ENCODE peak calls at places on chromosomes 3 and 15, in six cellular contexts. B is endothelial cell of umbilical vein, H is sigmoid colon, X is K562, T is breast epithelium, Q is Panc1. N is an unnamed sample.

GRCh38 chr3:138220788-138221187 is 33.7 kb downstream of the ARMC8 start:
- DNase-seq in Q (no peak), B (no peak), H (no peak), X (no peak), T (no peak), N (no peak)

GRCh38 chr3:103906304-103906703 is 1460.4 kb upstream of the ALCAM start:
- DNase-seq in Q (no peak), X (no peak), H (no peak), T (no peak), B (no peak), N (no peak)

GRCh38 chr3:120561251-120562045 is 34.7 kb upstream of the NDUFB4 start:
- DNase-seq in X (peak), H (peak), T (peak), B (peak), Q (peak), N (peak)

GRCh38 chr15:63900306-63900705 is 66.6 kb upstream of the HERC1 start:
- DNase-seq in H (no peak), X (no peak), Q (no peak), T (no peak), B (no peak), N (no peak)

GRCh38 chr3:150255416-150255815 is 152.7 kb upstream of the TSC22D2 start:
- DNase-seq in B (no peak), T (peak), Q (no peak), H (peak), X (no peak), N (peak)

GRCh38 chr15:38912067-38912466 is 347.5 kb upstream of the RASGRP1 start:
- DNase-seq in X (no peak), Q (no peak), T (no peak), B (peak), H (no peak), N (no peak)

GRCh38 chr3:185760091-185760490 is 64.8 kb downstream of the IGF2BP2 start:
- DNase-seq in H (no peak), T (no peak), B (no peak), X (no peak), Q (no peak), N (no peak)

GRCh38 chr15:47711654-47712053 is 5.7 kb upstream of the SEMA6D start:
- DNase-seq in T (no peak), H (no peak), Q (no peak), B (peak), X (peak), N (no peak)

GRCh38 chr3:41581700-41582099 is 380.2 kb downstream of the ULK4 start:
- DNase-seq in X (peak), B (no peak), T (no peak), Q (no peak), H (no peak), N (no peak)

GRCh38 chr15:40336129-40337122 is 4.3 kb downstream of the CCDC9B start:
- DNase-seq in B (no peak), H (no peak), X (peak), T (no peak), Q (no peak), N (no peak)

GRCh38 chr3:187705164-187705563 is 2.8 kb upstream of the RTP2 start:
- DNase-seq in X (no peak), T (no peak), Q (no peak), H (no peak), B (no peak), N (no peak)

GRCh38 chr3:54621181-54621580 is 306.7 kb downstream of the LRTM1 start:
- DNase-seq in Q (no peak), H (no peak), T (no peak), B (no peak), X (no peak), N (no peak)

GRCh38 chr15:29113336-29114276 is 156.0 kb downstream of the NSMCE3 start:
- DNase-seq in B (no peak), H (no peak), T (no peak), X (no peak), Q (no peak), N (no peak)

GRCh38 chr3:69563968-69564367 is 175.3 kb upstream of the MITF start:
- DNase-seq in T (no peak), Q (no peak), X (no peak), B (no peak), H (no peak), N (no peak)

GRCh38 chr3:72969766-72970165 is 26.8 kb upstream of the PPP4R2 start:
- DNase-seq in T (no peak), Q (no peak), X (no peak), B (no peak), H (no peak), N (no peak)

GRCh38 chr3:157087398-157088132 is 72.4 kb downstream of the CCNL1 start:
- DNase-seq in B (no peak), X (no peak), Q (no peak), T (no peak), H (no peak), N (no peak)

GRCh38 chr3:10170915-10171478 is 6.3 kb downstream of the IRAK2 start:
- DNase-seq in H (no peak), Q (no peak), B (no peak), X (peak), T (no peak), N (no peak)

GRCh38 chr15:67024322-67024997 is 40.9 kb upstream of the SMAD3 start:
- DNase-seq in X (peak), Q (peak), H (peak), B (peak), T (peak), N (peak)

GRCh38 chr3:181712505-181713299 is 977 bp downstream of the SOX2 start:
- DNase-seq in H (no peak), X (no peak), T (no peak), B (peak), Q (no peak), N (peak)

GRCh38 chr3:110971010-110971585 is 100.5 kb upstream of the NECTIN3 start:
- DNase-seq in Q (no peak), H (no peak), T (no peak), B (no peak), X (no peak), N (no peak)

GRCh38 chr3:152304160-152304559 is 35.4 kb downstream of the MBNL1 start:
- DNase-seq in B (no peak), T (no peak), H (no peak), X (no peak), Q (no peak), N (no peak)

GRCh38 chr3:14565791-14566588 is 25.8 kb upstream of the GRIP2 start:
- DNase-seq in Q (no peak), X (no peak), T (no peak), H (no peak), B (no peak), N (peak)

GRCh38 chr3:74059301-74059700 is 434.6 kb upstream of the PDZRN3 start:
- DNase-seq in Q (no peak), B (no peak), T (no peak), H (no peak), X (no peak), N (no peak)

GRCh38 chr15:40844543-40844981 is 714 bp downstream of the SPINT1 start:
- DNase-seq in X (no peak), B (no peak), T (no peak), H (no peak), Q (no peak), N (peak)

GRCh38 chr3:165895919-165896318 is 58.7 kb upstream of the BCHE start:
- DNase-seq in B (no peak), T (no peak), Q (no peak), X (peak), H (no peak), N (no peak)

GRCh38 chr3:124576565-124577493 is 153.4 kb upstream of the UMPS start:
- DNase-seq in Q (no peak), B (no peak), T (no peak), X (peak), H (no peak), N (no peak)
- TF ChIP-seq POLR2AphosphoS5 in Q (no peak), B (no peak), T (no peak), X (peak), H (peak), N (no peak)

GRCh38 chr15:96345560-96346389 is 15.3 kb downstream of the NR2F2 start:
- DNase-seq in T (no peak), X (no peak), Q (no peak), B (peak), H (peak), N (peak)

GRCh38 chr15:96343529-96344072 is 13.1 kb downstream of the NR2F2 start:
- DNase-seq in T (no peak), Q (no peak), X (no peak), H (no peak), B (peak), N (no peak)

GRCh38 chr15:96344120-96344705 is 13.7 kb downstream of the NR2F2 start:
- DNase-seq in X (no peak), Q (no peak), H (no peak), T (no peak), B (peak), N (no peak)

GRCh38 chr15:96346409-96346808 is 15.9 kb downstream of the NR2F2 start:
- DNase-seq in T (no peak), H (no peak), X (no peak), B (peak), Q (no peak), N (no peak)

DNA sequence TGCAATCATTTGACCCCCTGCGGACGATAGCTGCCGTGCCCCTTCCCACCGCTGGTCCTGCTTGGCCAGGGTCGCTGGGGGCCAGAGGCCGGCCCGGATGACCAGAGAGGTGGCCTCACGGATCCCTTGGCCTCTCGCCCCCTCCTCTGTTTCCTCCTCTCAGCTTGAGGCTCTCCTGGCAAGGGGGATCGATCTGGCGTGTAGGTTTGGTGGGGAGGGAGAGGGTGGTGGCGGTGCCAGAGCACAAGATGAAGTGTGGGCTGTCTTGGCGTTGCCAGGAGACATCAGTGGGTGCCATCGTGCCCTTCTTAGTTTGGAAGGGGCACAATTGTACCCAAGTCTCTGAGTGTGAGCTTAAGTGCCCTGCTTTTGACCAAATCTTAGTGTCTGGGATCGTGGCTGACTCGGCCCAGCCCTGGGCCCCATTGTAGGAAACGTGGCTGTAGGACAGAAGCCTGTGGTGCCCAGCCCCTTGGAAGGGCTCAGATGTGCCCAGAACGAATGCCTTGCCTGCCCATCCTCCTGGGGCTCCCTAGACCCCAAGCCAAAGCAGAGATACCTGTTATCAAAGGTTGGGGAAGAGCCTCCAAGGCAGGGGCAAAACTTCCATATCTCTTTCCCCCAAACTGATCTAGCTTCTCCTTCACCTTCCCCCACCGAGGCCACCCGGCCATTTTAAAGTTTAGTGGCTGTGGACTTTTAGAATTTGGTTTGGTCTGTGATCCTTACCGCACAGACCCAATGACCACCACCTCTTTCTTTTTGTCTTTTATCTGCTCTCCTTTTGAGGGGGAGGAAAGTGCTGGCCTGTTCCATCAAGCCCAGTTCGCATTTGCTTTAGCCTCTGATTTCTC is 14.4 kb downstream of the NR2F2 start:
- DNase-seq in Q (no peak), X (no peak), H (peak), B (peak), T (no peak), N (no peak)
- H3K4me3 ChIP-seq in Q (peak), X (no peak), H (peak), B (peak), T (peak), N (peak)

GRCh38 chr3:176769547-176770190 is 427.6 kb downstream of the TBL1XR1 start:
- DNase-seq in B (no peak), T (no peak), H (no peak), Q (no peak), X (no peak), N (no peak)
- TF ChIP-seq POLR2AphosphoS5 in B (no peak), T (no peak), H (no peak), Q (no peak), X (no peak), N (no peak)

GRCh38 chr3:13301295-13301987 is 118.7 kb downstream of the NUP210 start:
- DNase-seq in X (peak), Q (no peak), H (no peak), T (no peak), B (no peak), N (no peak)
- H3K4me3 ChIP-seq in X (no peak), Q (no peak), H (no peak), T (no peak), B (no peak), N (no peak)

DNA sequence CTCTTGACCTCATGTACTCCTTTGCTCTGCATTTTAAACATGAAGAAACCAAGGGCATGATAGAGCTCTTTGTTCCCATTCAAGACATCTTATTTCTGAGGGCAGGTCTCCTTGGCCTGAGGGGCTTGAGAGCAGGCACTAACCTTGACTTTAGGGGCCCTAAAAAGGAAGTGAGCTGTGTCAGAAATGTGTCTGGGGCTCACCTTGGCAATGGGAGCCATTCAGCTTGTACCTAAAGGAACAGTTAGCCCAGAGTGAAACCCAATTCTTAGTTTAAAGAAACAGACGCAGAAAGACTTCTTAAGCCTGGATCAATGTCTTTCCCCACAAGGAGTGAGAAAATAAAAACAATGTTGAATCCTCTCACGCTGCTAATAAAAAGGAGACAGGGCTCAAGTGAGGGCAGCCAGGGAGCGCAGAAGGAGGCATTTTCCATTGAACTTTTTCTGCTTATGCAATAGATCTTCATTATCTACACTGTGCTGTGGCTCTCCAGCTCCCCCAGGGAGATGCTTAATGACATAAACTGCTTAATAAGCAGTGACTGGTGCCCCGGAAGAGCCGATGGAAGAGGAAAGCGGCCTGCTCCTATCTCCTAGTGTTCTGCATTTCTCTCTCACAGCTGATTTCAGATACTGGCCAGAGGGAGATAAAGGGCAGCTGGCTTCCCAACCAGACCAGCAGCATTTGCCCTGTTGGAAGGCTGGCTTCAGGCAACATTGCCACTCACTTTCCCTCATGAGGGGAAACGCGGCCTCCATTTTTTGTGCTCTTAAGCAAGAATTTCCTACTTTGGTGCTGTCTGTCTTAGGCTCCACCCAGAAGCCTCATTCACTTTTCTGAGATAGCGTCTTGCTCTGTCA is 152.0 kb downstream of the OPA1 start:
- DNase-seq in Q (no peak), X (peak), H (no peak), T (no peak), B (no peak), N (no peak)
- TF ChIP-seq POLR2AphosphoS5 in Q (no peak), X (peak), H (no peak), T (no peak), B (no peak), N (no peak)

DNA sequence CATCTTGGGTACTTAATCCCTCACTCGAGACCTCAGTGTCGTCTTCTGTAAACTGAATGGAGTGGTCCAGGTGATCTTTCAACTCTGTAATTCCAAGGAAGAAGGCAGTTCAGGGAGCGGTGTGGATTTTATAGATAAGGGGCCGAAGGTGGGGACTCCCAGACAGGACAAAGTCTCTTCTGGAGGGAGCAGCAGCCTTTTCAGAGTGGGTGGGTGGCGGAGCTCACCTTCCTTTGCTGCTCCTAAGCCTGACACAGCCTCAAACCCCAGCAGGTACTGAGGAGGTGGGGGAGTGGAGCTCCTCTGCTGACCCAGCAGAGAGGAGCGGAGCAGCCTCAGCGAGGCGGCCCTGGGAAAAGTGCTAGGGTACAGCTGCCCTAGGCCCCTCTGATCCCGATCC is 72.1 kb downstream of the SLC30A4 start:
- DNase-seq in Q (no peak), B (no peak), X (no peak), T (no peak), H (no peak), N (no peak)
- H3K4me3 ChIP-seq in Q (no peak), B (no peak), X (no peak), T (peak), H (no peak), N (peak)

GRCh38 chr3:192848371-192849233 is 69.1 kb downstream of the MB21D2 start:
- DNase-seq in T (no peak), H (no peak), Q (no peak), X (no peak), B (no peak), N (no peak)

GRCh38 chr3:192844366-192844765 is 73.3 kb downstream of the MB21D2 start:
- DNase-seq in H (no peak), B (no peak), Q (no peak), T (no peak), X (no peak), N (no peak)

GRCh38 chr3:192850501-192850981 is 67.1 kb downstream of the MB21D2 start:
- DNase-seq in B (peak), T (peak), H (no peak), X (peak), Q (no peak), N (peak)

GRCh38 chr3:192845196-192845855 is 72.3 kb downstream of the MB21D2 start:
- DNase-seq in X (no peak), Q (no peak), T (no peak), B (no peak), H (no peak), N (no peak)

GRCh38 chr3:192847918-192848317 is 69.7 kb downstream of the MB21D2 start:
- DNase-seq in T (no peak), H (no peak), B (no peak), Q (no peak), X (no peak), N (no peak)
- TF ChIP-seq POLR2AphosphoS5 in T (no peak), H (no peak), B (no peak), Q (no peak), X (no peak), N (no peak)

N was measured in stomach.